ENCODE peak calls at places on chromosome 17, in seven cellular contexts. D is sigmoid colon, C is ovary, P is transverse colon, B is HepG2, G is suprapubic skin, N is stomach. Q is an unnamed sample.

GRCh38 chr17:61815863-61816523 is 47.3 kb downstream of the BRIP1 start:
- DNase-seq in D (no peak), C (no peak), P (no peak), B (no peak), G (no peak), N (no peak), Q (no peak)

GRCh38 chr17:39365252-39365651 is 36.2 kb downstream of the FBXL20 start:
- DNase-seq in D (no peak), C (no peak), P (no peak), B (no peak), G (no peak), N (no peak), Q (no peak)

GRCh38 chr17:2120550-2121335 is 65.8 kb downstream of the HIC1 start:
- DNase-seq in D (no peak), C (no peak), P (no peak), B (no peak), G (no peak), N (no peak), Q (no peak)

GRCh38 chr17:74417178-74418045 is 14.5 kb upstream of the GPRC5C start:
- DNase-seq in D (no peak), C (no peak), P (peak; percentile 55), B (peak; percentile 89), G (no peak), N (peak; percentile 43), Q (no peak)

GRCh38 chr17:16215965-16216316 is 607 bp upstream of the NCOR1 start:
- DNase-seq in D (no peak), C (no peak), P (peak; percentile 63), B (peak; percentile 57), G (peak; percentile 78), N (no peak), Q (no peak)

GRCh38 chr17:44069974-44070454 is 521 bp upstream of the G6PC3 start:
- DNase-seq in D (no peak), C (no peak), P (no peak), B (no peak), G (no peak), N (no peak), Q (no peak)

GRCh38 chr17:83067071-83067717 is 12.2 kb upstream of the METRNL start:
- DNase-seq in D (peak; percentile 63), C (peak; percentile 13), P (peak; percentile 7), B (no peak), G (peak; percentile 76), N (peak; percentile 24), Q (no peak)

GRCh38 chr17:47935961-47936360 is 5.4 kb upstream of the PNPO start:
- DNase-seq in D (no peak), C (no peak), P (no peak), B (no peak), G (no peak), N (no peak), Q (no peak)

GRCh38 chr17:72441899-72442298 is 321.1 kb downstream of the SOX9 start:
- DNase-seq in D (peak; percentile 10), C (no peak), P (no peak), B (no peak), G (no peak), N (no peak), Q (no peak)

GRCh38 chr17:51461578-51462004 is 201.2 kb downstream of the UTP18 start:
- DNase-seq in D (no peak), C (peak; percentile 27), P (peak; percentile 22), B (peak; percentile 65), G (no peak), N (peak; percentile 54), Q (peak; percentile 44)

GRCh38 chr17:39014044-39014794 is 47.0 kb upstream of the FBXO47 start:
- DNase-seq in D (no peak), C (no peak), P (no peak), B (peak; percentile 39), G (no peak), N (no peak), Q (no peak)

GRCh38 chr17:43578699-43579569 is 32.8 kb upstream of the ETV4 start:
- DNase-seq in D (no peak), C (no peak), P (no peak), B (peak; percentile 46), G (no peak), N (no peak), Q (no peak)

GRCh38 chr17:48259710-48260291 is 152.2 kb downstream of the SNX11 start:
- DNase-seq in D (no peak), C (no peak), P (no peak), B (no peak), G (no peak), N (no peak), Q (no peak)

GRCh38 chr17:78426293-78426879 is 47.9 kb downstream of the PGS1 start:
- DNase-seq in D (no peak), C (no peak), P (no peak), B (no peak), G (no peak), N (no peak), Q (no peak)

GRCh38 chr17:7932483-7932891 is 481 bp downstream of the CNTROB start:
- DNase-seq in D (peak; percentile 78), C (peak; percentile 49), P (peak; percentile 43), B (peak; percentile 12), G (no peak), N (no peak), Q (peak; percentile 22)

GRCh38 chr17:4626734-4627256 is 14.7 kb downstream of the ALOX15 start:
- DNase-seq in D (no peak), C (no peak), P (no peak), B (no peak), G (no peak), N (no peak), Q (no peak)

GRCh38 chr17:69220098-69220497 is 8.5 kb downstream of the ABCA10 start:
- DNase-seq in D (no peak), C (no peak), P (no peak), B (peak; percentile 24), G (no peak), N (no peak), Q (no peak)

GRCh38 chr17:49976163-49976827 is 7.3 kb downstream of the DLX4 start:
- DNase-seq in D (no peak), C (no peak), P (no peak), B (no peak), G (no peak), N (no peak), Q (no peak)

GRCh38 chr17:39653662-39654331 is 11.4 kb upstream of the TCAP start:
- DNase-seq in D (no peak), C (peak; percentile 50), P (peak; percentile 85), B (peak; percentile 79), G (no peak), N (peak; percentile 76), Q (peak; percentile 60)

GRCh38 chr17:49971848-49972485 is 3.0 kb downstream of the DLX4 start:
- DNase-seq in D (no peak), C (no peak), P (no peak), B (no peak), G (no peak), N (no peak), Q (no peak)

GRCh38 chr17:51745993-51746392 is 412.5 kb downstream of the CA10 start:
- DNase-seq in D (no peak), C (no peak), P (no peak), B (no peak), G (no peak), N (no peak), Q (no peak)

GRCh38 chr17:58344047-58344790 is 7.8 kb downstream of the SUPT4H1 start:
- DNase-seq in D (no peak), C (no peak), P (peak; percentile 70), B (no peak), G (no peak), N (peak; percentile 53), Q (no peak)
- TF ChIP-seq POLR2A in D (no peak), C (no peak), P (peak; percentile 13), B (peak; percentile 18), G (no peak), N (no peak), Q (no peak)

DNA sequence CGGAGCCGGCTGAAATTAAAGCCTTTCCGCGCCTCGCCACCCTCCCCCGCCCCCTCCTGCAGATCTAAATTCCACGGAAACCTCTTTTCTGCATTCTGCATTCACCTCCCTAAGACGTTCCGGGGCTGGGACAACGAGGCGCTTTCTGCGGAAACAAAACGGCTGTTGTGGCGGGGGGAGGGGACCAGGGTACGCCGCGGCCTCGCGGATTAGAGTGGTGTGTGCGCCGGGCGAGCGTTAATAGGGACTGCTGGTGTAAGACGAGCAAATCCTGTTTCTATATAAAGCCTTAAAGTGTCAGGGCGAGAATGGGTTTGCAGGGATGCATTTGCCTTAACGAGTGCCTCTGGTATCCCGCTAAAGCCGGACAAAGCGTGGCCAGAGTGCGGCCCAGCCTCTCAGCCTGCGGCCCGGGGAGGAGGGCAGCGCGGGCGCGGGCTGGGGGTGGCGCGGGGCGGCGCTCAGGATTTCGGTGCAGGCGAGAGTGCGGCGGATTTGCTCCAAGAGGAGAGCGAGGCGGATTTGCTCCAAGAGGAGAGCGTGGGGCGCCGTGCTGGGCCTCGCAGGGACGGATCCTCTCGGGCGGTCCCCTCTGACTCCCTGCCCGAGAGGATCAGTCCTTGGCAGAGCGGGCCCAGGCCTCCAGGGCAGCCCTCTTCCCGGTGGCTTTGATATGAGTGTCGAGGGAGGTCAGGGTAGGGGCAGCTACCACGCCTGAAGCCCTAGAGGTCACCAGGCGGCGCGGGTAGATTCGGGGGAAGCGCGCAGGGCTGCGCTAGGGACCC is 5.1 kb downstream of the BAHCC1 start:
- DNase-seq in D (no peak), C (peak; percentile 57), P (no peak), B (no peak), G (no peak), N (peak; percentile 56), Q (no peak)
- H3K27me3 ChIP-seq in D (no peaks in the 10 kb centered on the region), C (no peaks in the 10 kb centered on the region), P (peaks cover 9% of the 10 kb centered on the region), B (peaks cover 59% of the 10 kb centered on the region), G (no peaks in the 10 kb centered on the region), N (peaks cover 49% of the 10 kb centered on the region), Q (no peaks in the 10 kb centered on the region)

GRCh38 chr17:36657763-36658490 is 56.5 kb downstream of the MRM1 start:
- DNase-seq in D (no peak), C (no peak), P (peak; percentile 48), B (no peak), G (no peak), N (peak; percentile 30), Q (no peak)
- TF ChIP-seq EP300 in D (no peak), C (no peak), P (no peak), B (no peak), G (no peak), N (no peak), Q (no peak)

DNA sequence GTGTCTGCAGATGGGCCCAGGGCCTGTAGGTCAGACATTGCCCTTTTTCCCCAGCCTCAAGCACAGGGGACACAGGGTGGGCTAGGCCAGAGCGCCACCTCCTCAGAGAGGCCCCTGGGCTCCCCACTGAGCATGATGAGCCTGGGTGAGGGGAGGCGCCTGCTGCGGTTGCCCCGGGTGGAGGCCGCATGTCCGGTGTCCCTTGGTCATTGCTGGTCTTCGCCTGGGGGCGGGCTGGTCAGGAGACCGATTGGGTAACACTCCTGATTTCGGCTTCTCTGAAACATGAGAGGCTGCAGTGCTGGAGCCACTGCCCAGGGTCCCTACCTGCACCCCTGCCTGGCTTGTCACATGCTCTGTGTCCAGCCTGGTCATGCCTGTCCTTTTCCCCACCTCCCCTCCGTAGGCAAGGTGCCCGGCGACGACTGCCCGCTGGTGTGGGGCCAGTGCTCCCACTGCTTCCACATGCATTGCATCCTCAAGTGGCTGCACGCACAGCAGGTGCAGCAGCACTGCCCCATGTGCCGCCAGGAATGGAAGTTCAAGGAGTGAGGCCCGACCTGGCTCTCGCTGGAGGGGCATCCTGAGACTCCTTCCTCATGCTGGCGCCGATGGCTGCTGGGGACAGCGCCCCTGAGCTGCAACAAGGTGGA is 2.4 kb upstream of the NPB start:
- DNase-seq in D (no peak), C (no peak), P (no peak), B (no peak), G (no peak), N (no peak), Q (no peak)
- TF ChIP-seq POLR2A in D (no peak), C (no peak), P (no peak), B (peak; percentile 18), G (no peak), N (no peak), Q (no peak)